ENCODE peak calls at places on chromosome 3, in eight cellular contexts. One of them, this sample, is unnamed.

GRCh38 chr3:89072671-89073070 is 34.8 kb upstream of the EPHA3 start:
- DNase-seq in ACHN: no peak
- DNase-seq in M059J: no peak
- DNase-seq in Calu3: no peak
- DNase-seq in stimulated activated CD4-positive, alpha-beta T cell treated with anti-CD3 and anti-CD28 coated beads, Interleukin-2, amount 100 ng/mL, for 48 hours: no peak
- DNase-seq in bronchial epithelial cell: no peak
- DNase-seq in nephron progenitor cell: no peak
- DNase-seq in NCI-H524: no peak
- DNase-seq in this sample: no peak

GRCh38 chr3:196552253-196552652 is 16.1 kb downstream of the WDR53 start:
- DNase-seq in stimulated activated CD4-positive, alpha-beta T cell treated with anti-CD3 and anti-CD28 coated beads, Interleukin-2, amount 100 ng/mL, for 48 hours: no peak
- DNase-seq in bronchial epithelial cell: no peak
- DNase-seq in M059J: no peak
- DNase-seq in NCI-H524: no peak
- DNase-seq in nephron progenitor cell: no peak
- DNase-seq in ACHN: no peak
- DNase-seq in Calu3: no peak
- DNase-seq in this sample: no peak

GRCh38 chr3:9691636-9692035 is 12.0 kb upstream of the CPNE9 start:
- DNase-seq in bronchial epithelial cell: no peak
- DNase-seq in ACHN: no peak
- DNase-seq in Calu3: no peak
- DNase-seq in nephron progenitor cell: no peak
- DNase-seq in stimulated activated CD4-positive, alpha-beta T cell treated with anti-CD3 and anti-CD28 coated beads, Interleukin-2, amount 100 ng/mL, for 48 hours: no peak
- DNase-seq in M059J: no peak
- DNase-seq in NCI-H524: no peak
- DNase-seq in this sample: no peak

GRCh38 chr3:31958721-31959152 is 22.3 kb downstream of the OSBPL10 start:
- DNase-seq in bronchial epithelial cell: no peak
- DNase-seq in NCI-H524: no peak
- DNase-seq in M059J: no peak
- DNase-seq in nephron progenitor cell: no peak
- DNase-seq in stimulated activated CD4-positive, alpha-beta T cell treated with anti-CD3 and anti-CD28 coated beads, Interleukin-2, amount 100 ng/mL, for 48 hours: no peak
- DNase-seq in Calu3: no peak
- DNase-seq in ACHN: no peak
- DNase-seq in this sample: no peak

GRCh38 chr3:10627884-10628572 is 122.6 kb upstream of the ATP2B2 start:
- DNase-seq in Calu3: peak
- DNase-seq in M059J: no peak
- DNase-seq in nephron progenitor cell: no peak
- DNase-seq in bronchial epithelial cell: no peak
- DNase-seq in stimulated activated CD4-positive, alpha-beta T cell treated with anti-CD3 and anti-CD28 coated beads, Interleukin-2, amount 100 ng/mL, for 48 hours: no peak
- DNase-seq in ACHN: no peak
- DNase-seq in NCI-H524: no peak
- DNase-seq in this sample: no peak

GRCh38 chr3:38524141-38524739 is 28.1 kb downstream of the EXOG start:
- DNase-seq in NCI-H524: no peak
- DNase-seq in ACHN: no peak
- DNase-seq in bronchial epithelial cell: no peak
- DNase-seq in Calu3: no peak
- DNase-seq in stimulated activated CD4-positive, alpha-beta T cell treated with anti-CD3 and anti-CD28 coated beads, Interleukin-2, amount 100 ng/mL, for 48 hours: no peak
- DNase-seq in M059J: no peak
- DNase-seq in nephron progenitor cell: no peak
- DNase-seq in this sample: peak

GRCh38 chr3:130671545-130671944 is 75.1 kb downstream of the PIK3R4 start:
- DNase-seq in nephron progenitor cell: no peak
- DNase-seq in NCI-H524: peak
- DNase-seq in bronchial epithelial cell: peak
- DNase-seq in M059J: peak
- DNase-seq in Calu3: no peak
- DNase-seq in stimulated activated CD4-positive, alpha-beta T cell treated with anti-CD3 and anti-CD28 coated beads, Interleukin-2, amount 100 ng/mL, for 48 hours: no peak
- DNase-seq in ACHN: no peak
- DNase-seq in this sample: no peak

GRCh38 chr3:77541203-77541922 is 501.5 kb downstream of the ROBO2 start:
- DNase-seq in ACHN: no peak
- DNase-seq in NCI-H524: no peak
- DNase-seq in bronchial epithelial cell: peak
- DNase-seq in Calu3: no peak
- DNase-seq in nephron progenitor cell: no peak
- DNase-seq in stimulated activated CD4-positive, alpha-beta T cell treated with anti-CD3 and anti-CD28 coated beads, Interleukin-2, amount 100 ng/mL, for 48 hours: no peak
- DNase-seq in M059J: no peak
- DNase-seq in this sample: no peak

GRCh38 chr3:127824151-127824825 is 2.0 kb upstream of the MGLL start:
- DNase-seq in M059J: no peak
- DNase-seq in stimulated activated CD4-positive, alpha-beta T cell treated with anti-CD3 and anti-CD28 coated beads, Interleukin-2, amount 100 ng/mL, for 48 hours: no peak
- DNase-seq in ACHN: no peak
- DNase-seq in NCI-H524: no peak
- DNase-seq in nephron progenitor cell: no peak
- DNase-seq in Calu3: no peak
- DNase-seq in bronchial epithelial cell: no peak
- DNase-seq in this sample: no peak

GRCh38 chr3:174035317-174035886 is 637.9 kb downstream of the NLGN1 start:
- DNase-seq in nephron progenitor cell: no peak
- DNase-seq in Calu3: no peak
- DNase-seq in M059J: no peak
- DNase-seq in NCI-H524: no peak
- DNase-seq in stimulated activated CD4-positive, alpha-beta T cell treated with anti-CD3 and anti-CD28 coated beads, Interleukin-2, amount 100 ng/mL, for 48 hours: no peak
- DNase-seq in ACHN: no peak
- DNase-seq in bronchial epithelial cell: no peak
- DNase-seq in this sample: no peak

GRCh38 chr3:127172670-127173515 is 20.0 kb upstream of the PRR23E start:
- DNase-seq in nephron progenitor cell: peak
- DNase-seq in Calu3: peak
- DNase-seq in bronchial epithelial cell: no peak
- DNase-seq in M059J: peak
- DNase-seq in NCI-H524: peak
- DNase-seq in stimulated activated CD4-positive, alpha-beta T cell treated with anti-CD3 and anti-CD28 coated beads, Interleukin-2, amount 100 ng/mL, for 48 hours: no peak
- DNase-seq in ACHN: peak
- DNase-seq in this sample: peak

GRCh38 chr3:175357758-175358157 is 498.6 kb downstream of the NAALADL2 start:
- DNase-seq in M059J: peak
- DNase-seq in stimulated activated CD4-positive, alpha-beta T cell treated with anti-CD3 and anti-CD28 coated beads, Interleukin-2, amount 100 ng/mL, for 48 hours: no peak
- DNase-seq in ACHN: no peak
- DNase-seq in bronchial epithelial cell: no peak
- DNase-seq in nephron progenitor cell: no peak
- DNase-seq in NCI-H524: no peak
- DNase-seq in Calu3: no peak
- DNase-seq in this sample: no peak

GRCh38 chr3:159149633-159150032 is 347.8 kb downstream of the MFSD1 start:
- DNase-seq in nephron progenitor cell: no peak
- DNase-seq in M059J: no peak
- DNase-seq in Calu3: no peak
- DNase-seq in ACHN: no peak
- DNase-seq in NCI-H524: no peak
- DNase-seq in bronchial epithelial cell: no peak
- DNase-seq in stimulated activated CD4-positive, alpha-beta T cell treated with anti-CD3 and anti-CD28 coated beads, Interleukin-2, amount 100 ng/mL, for 48 hours: no peak
- DNase-seq in this sample: no peak

GRCh38 chr3:44890258-44890657 is 15.8 kb downstream of the TGM4 start:
- DNase-seq in M059J: no peak
- DNase-seq in stimulated activated CD4-positive, alpha-beta T cell treated with anti-CD3 and anti-CD28 coated beads, Interleukin-2, amount 100 ng/mL, for 48 hours: no peak
- DNase-seq in NCI-H524: no peak
- DNase-seq in Calu3: no peak
- DNase-seq in ACHN: no peak
- DNase-seq in bronchial epithelial cell: no peak
- DNase-seq in nephron progenitor cell: no peak
- DNase-seq in this sample: peak

GRCh38 chr3:17411157-17411877 is 331.1 kb downstream of the TBC1D5 start:
- DNase-seq in nephron progenitor cell: no peak
- DNase-seq in bronchial epithelial cell: no peak
- DNase-seq in Calu3: no peak
- DNase-seq in ACHN: no peak
- DNase-seq in M059J: no peak
- DNase-seq in NCI-H524: peak
- DNase-seq in stimulated activated CD4-positive, alpha-beta T cell treated with anti-CD3 and anti-CD28 coated beads, Interleukin-2, amount 100 ng/mL, for 48 hours: no peak
- DNase-seq in this sample: no peak

GRCh38 chr3:186096295-186096694 is 12.6 kb downstream of the ETV5 start:
- DNase-seq in bronchial epithelial cell: no peak
- DNase-seq in ACHN: no peak
- DNase-seq in M059J: no peak
- DNase-seq in NCI-H524: no peak
- DNase-seq in stimulated activated CD4-positive, alpha-beta T cell treated with anti-CD3 and anti-CD28 coated beads, Interleukin-2, amount 100 ng/mL, for 48 hours: no peak
- DNase-seq in nephron progenitor cell: no peak
- DNase-seq in Calu3: no peak
- DNase-seq in this sample: no peak

This sample was measured in EH.